ENCODE peak calls at places on chromosome 2, in ten cellular contexts. W is T-helper 9 cell; L is renal cortical epithelial cell; X is HT-29; P is activated T-cell treated with anti-CD3 and anti-CD28 coated beads, Interleukin-2, amount 50 U/mL, for 48 hours; S is stimulated activated CD4-positive, alpha-beta T cell treated with anti-CD3 and anti-CD28 coated beads, Interleukin-1b, Interleukin-23, amount 100 ng/mL, for 24 hours; J is neural crest cell; M is globus pallidus; O is fibroblast of the aortic adventitia; E is NCI-H524. K is an unnamed sample.

GRCh38 chr2:105652014-105652796 is 92.5 kb upstream of the NCK2 start:
- DNase-seq in M (no peak), S (no peak), L (no peak), P (no peak), W (no peak), J (no peak), O (no peak), E (no peak), X (no peak), K (no peak)

GRCh38 chr2:104766683-104767082 is 87.2 kb upstream of the POU3F3 start:
- DNase-seq in X (no peak), L (no peak), M (no peak), O (no peak), S (no peak), E (no peak), J (no peak), W (no peak), P (no peak), K (no peak)

GRCh38 chr2:41038408-41038807 is 586.5 kb upstream of the SLC8A1 start:
- DNase-seq in P (no peak), W (no peak), J (no peak), S (no peak), L (peak), M (no peak), O (peak), E (no peak), X (no peak), K (no peak)

GRCh38 chr2:143431316-143431715 is 302.1 kb downstream of the ARHGAP15 start:
- DNase-seq in L (no peak), O (peak), X (no peak), J (no peak), E (no peak), W (no peak), S (no peak), P (no peak), M (no peak), K (no peak)

GRCh38 chr2:240441326-240441992 is 6.0 kb downstream of the GPC1 start:
- DNase-seq in W (no peak), L (no peak), X (no peak), S (no peak), M (no peak), E (no peak), J (no peak), O (no peak), P (no peak), K (no peak)

GRCh38 chr2:173354601-173355131 is at the start of gene CDCA7:
- DNase-seq in M (no peak), S (peak), X (peak), P (peak), L (peak), W (no peak), O (peak), J (peak), E (peak), K (peak)

GRCh38 chr2:76870581-76870980 is 651.6 kb downstream of the LRRTM4 start:
- DNase-seq in X (no peak), S (no peak), O (no peak), L (no peak), M (no peak), W (no peak), E (no peak), J (no peak), P (no peak), K (no peak)

GRCh38 chr2:170052151-170052550 is 125.8 kb upstream of the MYO3B start:
- DNase-seq in L (peak), E (no peak), O (peak), S (no peak), M (no peak), J (no peak), X (no peak), P (no peak), W (no peak), K (no peak)

GRCh38 chr2:48328159-48328816 is 201.7 kb upstream of the STON1 start:
- DNase-seq in E (no peak), X (no peak), O (no peak), J (no peak), S (no peak), L (no peak), W (no peak), M (no peak), P (no peak), K (no peak)

GRCh38 chr2:88690591-88691338 is 708 bp upstream of the RPIA start:
- DNase-seq in J (no peak), M (no peak), O (no peak), E (no peak), S (peak), X (peak), P (peak), L (peak), W (peak), K (peak)

GRCh38 chr2:240992572-240993291 is 5.7 kb upstream of the SNED1 start:
- DNase-seq in W (no peak), X (no peak), S (no peak), M (no peak), L (no peak), J (no peak), E (no peak), P (peak), O (no peak), K (no peak)

GRCh38 chr2:191322838-191323506 is 77.8 kb downstream of the MYO1B start:
- DNase-seq in L (no peak), X (no peak), E (no peak), O (no peak), S (no peak), P (no peak), J (no peak), W (no peak), M (no peak), K (no peak)

GRCh38 chr2:65390134-65390533 is 42.3 kb downstream of the SPRED2 start:
- DNase-seq in E (no peak), S (no peak), O (no peak), P (peak), J (no peak), W (no peak), M (no peak), X (no peak), L (no peak), K (no peak)

GRCh38 chr2:238286551-238286950 is 1.9 kb downstream of the PER2 start:
- DNase-seq in X (peak), O (peak), J (no peak), M (no peak), L (peak), S (no peak), E (peak), P (no peak), W (no peak), K (peak)

GRCh38 chr2:36798724-36799123 is 102.2 kb downstream of the VIT start:
- DNase-seq in X (no peak), L (no peak), E (no peak), J (no peak), S (no peak), W (no peak), O (no peak), M (no peak), P (no peak), K (no peak)

GRCh38 chr2:201407265-201407664 is 44.0 kb downstream of the TRAK2 start:
- DNase-seq in S (no peak), L (no peak), O (peak), W (no peak), M (no peak), P (no peak), J (no peak), X (peak), E (no peak), K (no peak)

GRCh38 chr2:27221166-27221565 is 4.0 kb downstream of the CAD start:
- DNase-seq in X (no peak), E (no peak), O (no peak), W (no peak), S (no peak), M (no peak), J (no peak), L (no peak), P (no peak), K (no peak)

GRCh38 chr2:157304811-157305712 is 20.6 kb downstream of the ERMN start:
- DNase-seq in P (no peak), O (peak), S (no peak), W (no peak), E (no peak), M (peak), X (no peak), J (no peak), L (peak), K (no peak)

GRCh38 chr2:219285894-219286425 is 6.8 kb downstream of the DNAJB2 start:
- DNase-seq in S (no peak), L (no peak), O (peak), X (no peak), P (no peak), M (peak), E (peak), W (no peak), J (no peak), K (no peak)

GRCh38 chr2:187617925-187618324 is 63.7 kb upstream of the TFPI start:
- DNase-seq in O (no peak), X (no peak), J (no peak), P (no peak), L (no peak), W (no peak), S (no peak), E (no peak), M (no peak), K (no peak)

GRCh38 chr2:122886479-122887130 is 1131.2 kb downstream of the TSN start:
- DNase-seq in J (no peak), P (no peak), W (no peak), L (no peak), S (no peak), X (no peak), E (no peak), M (no peak), O (no peak), K (no peak)

GRCh38 chr2:166960702-166961101 is 72.4 kb downstream of the XIRP2 start:
- DNase-seq in S (no peak), L (no peak), X (no peak), E (no peak), P (no peak), J (no peak), W (no peak), O (no peak), M (no peak), K (no peak)

GRCh38 chr2:25187729-25188350 is 19.5 kb upstream of the POMC start:
- DNase-seq in L (no peak), E (peak), P (no peak), J (no peak), O (no peak), X (no peak), W (no peak), M (no peak), S (no peak), K (no peak)

GRCh38 chr2:240013343-240013742 is 11.8 kb downstream of the NDUFA10 start:
- DNase-seq in W (no peak), X (peak), E (no peak), M (no peak), S (no peak), J (no peak), L (peak), P (no peak), O (peak), K (no peak)

GRCh38 chr2:219125225-219125885 is 35.3 kb downstream of the NHEJ1 start:
- DNase-seq in S (no peak), P (peak), J (no peak), E (no peak), X (peak), O (peak), W (no peak), M (no peak), L (peak), K (peak)

GRCh38 chr2:38095996-38096861 is 20.3 kb upstream of the CYP1B1 start:
- DNase-seq in M (no peak), E (no peak), X (peak), W (no peak), J (no peak), P (no peak), S (no peak), O (peak), L (peak), K (no peak)

K was measured in HepG2.